ENCODE peak calls at places on chromosomes 1 and 21, in five cellular contexts. One of them, this sample, is unnamed.

GRCh38 chr1:28973850-28974841 is 59.8 kb downstream of the EPB41 start:
- DNase-seq in epithelial cell of esophagus: peak
- DNase-seq in GM12865: no peak
- DNase-seq in spleen: no peak
- DNase-seq in omental fat pad: no peak
- DNase-seq in this sample: no peak

GRCh38 chr21:45223236-45223992 is 64.3 kb downstream of the POFUT2 start:
- DNase-seq in epithelial cell of esophagus: no peak
- DNase-seq in omental fat pad: no peak
- DNase-seq in GM12865: no peak
- DNase-seq in spleen: no peak
- DNase-seq in this sample: peak

GRCh38 chr1:175848329-175848728 is 104.9 kb upstream of the TNR start:
- DNase-seq in omental fat pad: no peak
- DNase-seq in GM12865: no peak
- DNase-seq in epithelial cell of esophagus: no peak
- DNase-seq in spleen: no peak
- DNase-seq in this sample: no peak

GRCh38 chr1:39105841-39106765 is 80.0 kb downstream of the NDUFS5 start:
- DNase-seq in GM12865: peak
- DNase-seq in epithelial cell of esophagus: peak
- DNase-seq in omental fat pad: no peak
- DNase-seq in spleen: peak
- DNase-seq in this sample: peak

GRCh38 chr1:54575161-54575560 is 27.1 kb downstream of the ACOT11 start:
- DNase-seq in epithelial cell of esophagus: no peak
- DNase-seq in omental fat pad: no peak
- DNase-seq in GM12865: no peak
- DNase-seq in spleen: peak
- DNase-seq in this sample: no peak

GRCh38 chr1:229842302-229843255 is 216.5 kb downstream of the URB2 start:
- DNase-seq in epithelial cell of esophagus: no peak
- DNase-seq in GM12865: no peak
- DNase-seq in spleen: no peak
- DNase-seq in omental fat pad: no peak
- DNase-seq in this sample: no peak

GRCh38 chr1:1678581-1679380 is 13.8 kb downstream of the SLC35E2B start:
- DNase-seq in epithelial cell of esophagus: no peak
- DNase-seq in omental fat pad: no peak
- DNase-seq in GM12865: peak
- DNase-seq in spleen: peak
- DNase-seq in this sample: peak

GRCh38 chr1:215002471-215002870 is 80.1 kb upstream of the KCNK2 start:
- DNase-seq in omental fat pad: no peak
- DNase-seq in epithelial cell of esophagus: peak
- DNase-seq in GM12865: no peak
- DNase-seq in spleen: no peak
- DNase-seq in this sample: no peak

GRCh38 chr1:25031966-25032667 is 102.0 kb upstream of the RUNX3 start:
- DNase-seq in omental fat pad: no peak
- DNase-seq in GM12865: peak
- DNase-seq in spleen: peak
- DNase-seq in epithelial cell of esophagus: peak
- DNase-seq in this sample: peak

GRCh38 chr1:185480545-185480944 is 163.5 kb upstream of the IVNS1ABP start:
- DNase-seq in omental fat pad: no peak
- DNase-seq in spleen: no peak
- DNase-seq in epithelial cell of esophagus: no peak
- DNase-seq in GM12865: no peak
- DNase-seq in this sample: no peak

GRCh38 chr1:37098196-37098595 is 63.9 kb upstream of the GRIK3 start:
- DNase-seq in epithelial cell of esophagus: no peak
- DNase-seq in GM12865: no peak
- DNase-seq in spleen: no peak
- DNase-seq in omental fat pad: no peak
- DNase-seq in this sample: no peak

GRCh38 chr1:72366473-72366872 is 84.1 kb upstream of the NEGR1 start:
- DNase-seq in omental fat pad: no peak
- DNase-seq in spleen: no peak
- DNase-seq in epithelial cell of esophagus: peak
- DNase-seq in GM12865: peak
- DNase-seq in this sample: no peak

GRCh38 chr21:43323244-43324005 is 103.5 kb downstream of the SIK1 start:
- DNase-seq in omental fat pad: no peak
- DNase-seq in spleen: no peak
- DNase-seq in epithelial cell of esophagus: no peak
- DNase-seq in GM12865: no peak
- DNase-seq in this sample: peak

GRCh38 chr1:37797750-37798345 is 4.2 kb downstream of the MANEAL start:
- DNase-seq in omental fat pad: no peak
- DNase-seq in spleen: no peak
- DNase-seq in epithelial cell of esophagus: no peak
- DNase-seq in GM12865: no peak
- DNase-seq in this sample: peak

GRCh38 chr1:110152133-110152785 is 2.0 kb downstream of the SLC6A17 start:
- DNase-seq in epithelial cell of esophagus: peak
- DNase-seq in GM12865: no peak
- DNase-seq in omental fat pad: no peak
- DNase-seq in spleen: peak
- DNase-seq in this sample: no peak

GRCh38 chr1:175377394-175377793 is 184.8 kb upstream of the KIAA0040 start:
- DNase-seq in spleen: no peak
- DNase-seq in omental fat pad: no peak
- DNase-seq in epithelial cell of esophagus: no peak
- DNase-seq in GM12865: no peak
- DNase-seq in this sample: no peak

GRCh38 chr1:55623339-55623738 is 408.2 kb upstream of the USP24 start:
- DNase-seq in spleen: no peak
- DNase-seq in epithelial cell of esophagus: no peak
- DNase-seq in GM12865: no peak
- DNase-seq in omental fat pad: no peak
- DNase-seq in this sample: no peak

GRCh38 chr1:86507935-86508582 is 38.8 kb upstream of the CLCA4 start:
- DNase-seq in GM12865: peak
- DNase-seq in omental fat pad: no peak
- DNase-seq in spleen: no peak
- DNase-seq in epithelial cell of esophagus: peak
- DNase-seq in this sample: no peak

GRCh38 chr1:115277276-115277675 is 60.8 kb downstream of the NGF start:
- DNase-seq in omental fat pad: no peak
- DNase-seq in spleen: no peak
- DNase-seq in epithelial cell of esophagus: peak
- DNase-seq in GM12865: no peak
- DNase-seq in this sample: no peak

GRCh38 chr1:76336951-76337371 is 262.4 kb downstream of the ST6GALNAC3 start:
- DNase-seq in spleen: no peak
- DNase-seq in omental fat pad: peak
- DNase-seq in GM12865: no peak
- DNase-seq in epithelial cell of esophagus: no peak
- DNase-seq in this sample: peak

GRCh38 chr1:175978476-175978875 is 228.6 kb downstream of the COP1 start:
- DNase-seq in epithelial cell of esophagus: no peak
- DNase-seq in spleen: no peak
- DNase-seq in GM12865: no peak
- DNase-seq in omental fat pad: no peak
- DNase-seq in this sample: no peak

GRCh38 chr1:182766881-182767645 is 22.5 kb upstream of the NPL start:
- DNase-seq in GM12865: no peak
- DNase-seq in omental fat pad: no peak
- DNase-seq in spleen: no peak
- DNase-seq in epithelial cell of esophagus: peak
- DNase-seq in this sample: no peak

GRCh38 chr1:201396859-201397464 is 2.2 kb downstream of the LAD1 start:
- DNase-seq in GM12865: no peak
- DNase-seq in epithelial cell of esophagus: peak
- DNase-seq in omental fat pad: no peak
- DNase-seq in spleen: no peak
- DNase-seq in this sample: peak

GRCh38 chr1:203086992-203087763 is 1.4 kb upstream of the MYOG start:
- DNase-seq in spleen: no peak
- DNase-seq in GM12865: no peak
- DNase-seq in omental fat pad: no peak
- DNase-seq in epithelial cell of esophagus: no peak
- DNase-seq in this sample: no peak

GRCh38 chr21:42925114-42925907 is at the start of gene ERVH48-1:
- DNase-seq in spleen: peak
- DNase-seq in omental fat pad: no peak
- DNase-seq in epithelial cell of esophagus: no peak
- DNase-seq in GM12865: no peak
- DNase-seq in this sample: no peak

GRCh38 chr1:165287329-165287728 is 69.2 kb downstream of the LMX1A start:
- DNase-seq in epithelial cell of esophagus: no peak
- DNase-seq in spleen: no peak
- DNase-seq in GM12865: no peak
- DNase-seq in omental fat pad: no peak
- DNase-seq in this sample: no peak

GRCh38 chr1:96804649-96805048 is 83.1 kb downstream of the PTBP2 start:
- DNase-seq in omental fat pad: no peak
- DNase-seq in epithelial cell of esophagus: no peak
- DNase-seq in spleen: no peak
- DNase-seq in GM12865: no peak
- DNase-seq in this sample: no peak

GRCh38 chr1:28915036-28915895 is 897 bp downstream of the EPB41 start:
- DNase-seq in epithelial cell of esophagus: peak
- DNase-seq in spleen: peak
- DNase-seq in GM12865: peak
- DNase-seq in omental fat pad: no peak
- DNase-seq in this sample: no peak

GRCh38 chr1:28139033-28139712 is 37.3 kb downstream of the PTAFR start:
- DNase-seq in omental fat pad: no peak
- DNase-seq in epithelial cell of esophagus: peak
- DNase-seq in spleen: no peak
- DNase-seq in GM12865: peak
- DNase-seq in this sample: no peak

GRCh38 chr1:26391450-26391849 is 18.9 kb upstream of the ZNF683 start:
- DNase-seq in epithelial cell of esophagus: peak
- DNase-seq in spleen: peak
- DNase-seq in omental fat pad: no peak
- DNase-seq in GM12865: peak
- DNase-seq in this sample: no peak

GRCh38 chr1:3012511-3013291 is 8.6 kb upstream of the ACTRT2 start:
- DNase-seq in spleen: peak
- DNase-seq in omental fat pad: peak
- DNase-seq in GM12865: no peak
- DNase-seq in epithelial cell of esophagus: no peak
- DNase-seq in this sample: peak

GRCh38 chr1:64133036-64133435 is 70.4 kb upstream of the UBE2U start:
- DNase-seq in epithelial cell of esophagus: peak
- DNase-seq in GM12865: no peak
- DNase-seq in omental fat pad: no peak
- DNase-seq in spleen: no peak
- DNase-seq in this sample: no peak

GRCh38 chr1:206738370-206739366 is 31.9 kb upstream of the IL19 start:
- DNase-seq in omental fat pad: no peak
- DNase-seq in GM12865: no peak
- DNase-seq in spleen: no peak
- DNase-seq in epithelial cell of esophagus: peak
- DNase-seq in this sample: no peak
- TF ChIP-seq CTCF in omental fat pad: no peak
- TF ChIP-seq CTCF in GM12865: peak
- TF ChIP-seq CTCF in spleen: no peak
- TF ChIP-seq CTCF in epithelial cell of esophagus: peak
- TF ChIP-seq CTCF in this sample: peak

GRCh38 chr1:198157241-198157846 is 546 bp downstream of the NEK7 start:
- DNase-seq in GM12865: peak
- DNase-seq in spleen: peak
- DNase-seq in epithelial cell of esophagus: peak
- DNase-seq in omental fat pad: peak
- DNase-seq in this sample: peak
- TF ChIP-seq CTCF in GM12865: no peak
- TF ChIP-seq CTCF in spleen: no peak
- TF ChIP-seq CTCF in epithelial cell of esophagus: no peak
- TF ChIP-seq CTCF in omental fat pad: no peak
- TF ChIP-seq CTCF in this sample: no peak

DNA sequence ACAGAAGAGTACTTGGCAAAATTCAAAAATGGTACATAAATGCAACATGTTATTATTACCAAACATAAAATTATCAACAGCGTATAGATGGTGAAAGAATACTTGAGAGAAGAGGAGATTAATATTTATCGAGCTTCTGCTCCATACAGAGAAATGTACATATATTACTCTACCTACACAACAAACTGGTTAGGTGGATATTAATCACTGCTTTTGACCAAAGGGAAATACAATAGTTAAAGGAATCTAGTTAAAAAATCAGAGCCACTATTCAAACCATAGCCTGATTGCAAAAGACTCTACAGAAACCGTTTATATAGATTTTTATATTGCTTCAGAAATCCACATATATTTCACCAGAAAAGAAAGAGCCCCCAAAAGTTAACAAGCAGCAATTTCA is 379.3 kb upstream of the PRMT6 start:
- DNase-seq in omental fat pad: no peak
- DNase-seq in GM12865: no peak
- DNase-seq in epithelial cell of esophagus: peak
- DNase-seq in spleen: no peak
- DNase-seq in this sample: no peak
- TF ChIP-seq CTCF in omental fat pad: no peak
- TF ChIP-seq CTCF in GM12865: no peak
- TF ChIP-seq CTCF in epithelial cell of esophagus: no peak
- TF ChIP-seq CTCF in spleen: no peak
- TF ChIP-seq CTCF in this sample: no peak

DNA sequence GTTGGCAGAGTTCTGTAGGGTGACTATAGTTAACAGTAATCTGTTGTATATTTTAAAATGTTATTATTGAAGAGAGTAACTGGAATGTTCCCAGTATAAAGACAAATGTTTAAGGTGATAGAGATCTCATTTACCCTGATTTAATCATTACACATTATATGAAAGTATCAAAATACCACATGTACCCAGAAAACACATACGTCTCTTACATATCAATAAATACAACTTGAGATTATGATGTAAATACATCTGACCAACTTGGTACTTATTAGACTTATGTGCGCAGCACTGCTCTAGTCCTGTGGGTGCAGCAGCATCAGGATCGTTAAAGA is 678 bp upstream of the PARK7 start:
- DNase-seq in omental fat pad: no peak
- DNase-seq in epithelial cell of esophagus: no peak
- DNase-seq in GM12865: no peak
- DNase-seq in spleen: no peak
- DNase-seq in this sample: no peak
- TF ChIP-seq CTCF in omental fat pad: no peak
- TF ChIP-seq CTCF in epithelial cell of esophagus: no peak
- TF ChIP-seq CTCF in GM12865: no peak
- TF ChIP-seq CTCF in spleen: no peak
- TF ChIP-seq CTCF in this sample: no peak

GRCh38 chr1:106961671-106962070 is 94.8 kb upstream of the PRMT6 start:
- DNase-seq in omental fat pad: no peak
- DNase-seq in spleen: no peak
- DNase-seq in GM12865: no peak
- DNase-seq in epithelial cell of esophagus: no peak
- DNase-seq in this sample: no peak

GRCh38 chr1:106960412-106960811 is 96.1 kb upstream of the PRMT6 start:
- DNase-seq in spleen: no peak
- DNase-seq in omental fat pad: no peak
- DNase-seq in epithelial cell of esophagus: no peak
- DNase-seq in GM12865: peak
- DNase-seq in this sample: no peak

GRCh38 chr1:106954830-106955229 is 101.6 kb upstream of the PRMT6 start:
- DNase-seq in GM12865: no peak
- DNase-seq in epithelial cell of esophagus: no peak
- DNase-seq in spleen: no peak
- DNase-seq in omental fat pad: no peak
- DNase-seq in this sample: no peak

GRCh38 chr1:106956721-106957120 is 99.8 kb upstream of the PRMT6 start:
- DNase-seq in GM12865: no peak
- DNase-seq in spleen: no peak
- DNase-seq in epithelial cell of esophagus: no peak
- DNase-seq in omental fat pad: no peak
- DNase-seq in this sample: no peak

GRCh38 chr1:106957795-106958194 is 98.7 kb upstream of the PRMT6 start:
- DNase-seq in omental fat pad: no peak
- DNase-seq in spleen: no peak
- DNase-seq in GM12865: no peak
- DNase-seq in epithelial cell of esophagus: no peak
- DNase-seq in this sample: no peak
- TF ChIP-seq CTCF in omental fat pad: no peak
- TF ChIP-seq CTCF in spleen: no peak
- TF ChIP-seq CTCF in GM12865: peak
- TF ChIP-seq CTCF in epithelial cell of esophagus: peak
- TF ChIP-seq CTCF in this sample: no peak

This sample was measured in upper lobe of right lung.